ENCODE peak calls at places on chromosome 14, in four cellular contexts. X is posterior cingulate gyrus; C is stimulated activated CD4-positive, alpha-beta T cell treated with anti-CD3 and anti-CD28 coated beads, TNF-alpha, amount 100 ng/mL, for 4 hours; O is GM03348. L is an unnamed sample.

GRCh38 chr14:98022541-98023520 is 1225.6 kb downstream of the VRK1 start:
- DNase-seq in C (no peak), X (no peak), O (no peak), L (no peak)

GRCh38 chr14:63174760-63175191 is 29.5 kb upstream of the RHOJ start:
- DNase-seq in O (peak), X (no peak), C (no peak), L (no peak)

GRCh38 chr14:39055786-39056474 is 47.1 kb downstream of the SEC23A start:
- DNase-seq in X (no peak), O (no peak), C (no peak), L (no peak)

GRCh38 chr14:88232783-88233182 is 90.3 kb downstream of the KCNK10 start:
- DNase-seq in C (no peak), O (no peak), X (no peak), L (no peak)

GRCh38 chr14:99426265-99426664 is 54.4 kb downstream of the SETD3 start:
- DNase-seq in C (no peak), X (no peak), O (no peak), L (no peak)

GRCh38 chr14:94376108-94376975 is 12.1 kb downstream of the SERPINA1 start:
- DNase-seq in O (no peak), C (no peak), X (no peak), L (no peak)

GRCh38 chr14:43934102-43934501 is 573.0 kb downstream of the FSCB start:
- DNase-seq in X (no peak), C (no peak), O (no peak), L (no peak)

GRCh38 chr14:52494444-52494843 is 57.9 kb downstream of the TXNDC16 start:
- DNase-seq in C (no peak), O (no peak), X (no peak), L (no peak)

GRCh38 chr14:53152909-53153701 is at the start of gene DDHD1:
- DNase-seq in O (peak), C (peak), X (peak), L (peak)

GRCh38 chr14:94451091-94451751 is 1.4 kb downstream of the SERPINA11 start:
- DNase-seq in O (no peak), C (no peak), X (no peak), L (no peak)

GRCh38 chr14:72965249-72965648 is 39.0 kb downstream of the DCAF4 start:
- DNase-seq in C (no peak), X (no peak), O (no peak), L (no peak)

GRCh38 chr14:65222434-65222833 is 120.1 kb upstream of the MAX start:
- DNase-seq in X (peak), C (peak), O (peak), L (no peak)

GRCh38 chr14:51367600-51367931 is 127.5 kb downstream of the TMX1 start:
- DNase-seq in C (no peak), O (peak), X (no peak), L (no peak)

GRCh38 chr14:95389471-95390011 is 69.8 kb upstream of the CLMN start:
- DNase-seq in C (no peak), X (no peak), O (peak), L (no peak)

GRCh38 chr14:50001999-50002925 is 109.4 kb downstream of the ARF6 start:
- DNase-seq in C (peak), X (no peak), O (no peak), L (no peak)

GRCh38 chr14:68973639-68974038 is 5.5 kb downstream of the ACTN1 start:
- DNase-seq in C (no peak), X (no peak), O (no peak), L (no peak)

GRCh38 chr14:75832621-75833297 is 149.0 kb downstream of the TGFB3 start:
- DNase-seq in O (peak), X (no peak), C (no peak), L (no peak)

GRCh38 chr14:104594310-104595046 is 10.1 kb downstream of the TMEM179 start:
- DNase-seq in C (no peak), X (peak), O (no peak), L (no peak)

GRCh38 chr14:74502236-74503019 is 8.9 kb downstream of the ISCA2 start:
- DNase-seq in C (no peak), X (no peak), O (no peak), L (no peak)

GRCh38 chr14:90235179-90235976 is 21.0 kb upstream of the PSMC1 start:
- DNase-seq in C (peak), O (peak), X (peak), L (peak)

GRCh38 chr14:63562414-63562813 is 19.2 kb upstream of the PPP2R5E start:
- DNase-seq in X (no peak), C (no peak), O (no peak), L (no peak)

GRCh38 chr14:96844857-96845570 is 47.8 kb downstream of the VRK1 start:
- DNase-seq in O (no peak), C (no peak), X (no peak), L (no peak)

GRCh38 chr14:96649327-96649601 is 147.1 kb downstream of the PAPOLA start:
- DNase-seq in X (no peak), C (no peak), O (no peak), L (no peak)

GRCh38 chr14:58107947-58108552 is 44.0 kb downstream of the ARMH4 start:
- DNase-seq in C (peak), X (no peak), O (peak), L (no peak)

GRCh38 chr14:91293281-91293680 is 48.8 kb upstream of the GPR68 start:
- DNase-seq in O (no peak), C (no peak), X (no peak), L (no peak)

GRCh38 chr14:24368215-24368561 is 204 bp downstream of the NFATC4 start:
- DNase-seq in X (no peak), O (no peak), C (no peak), L (no peak)

GRCh38 chr14:105487449-105487985 is 831 bp downstream of the CRIP1 start:
- DNase-seq in X (no peak), O (peak), C (no peak), L (no peak)

GRCh38 chr14:76615331-76615730 is 145.9 kb upstream of the VASH1 start:
- DNase-seq in O (no peak), X (no peak), C (no peak), L (no peak)

L was measured in progenitor cell of endocrine pancreas.